ENCODE peak calls at places on chromosomes 2 and 18, in eight cellular contexts. M is cardiac fibroblast; A is stimulated activated effector memory CD8-positive, alpha-beta T cell treated with anti-CD3 and anti-CD28 coated beads, Interleukin-12 subunit alpha, Interleukin-12 subunit beta, amount 100 ng/mL, for 72 hours; L is aorta; D is ovary; Q is mesendoderm; I is stimulated activated CD8-positive, alpha-beta memory T cell treated with anti-CD3 and anti-CD28 coated beads, Interleukin-15, amount 100 ng/mL, for 4 hours; V is cardiac muscle cell. S is an unnamed sample.

GRCh38 chr2:62747876-62748275 is 42.4 kb downstream of the EHBP1 start:
- DNase-seq in M (no peak), A (no peak), L (no peak), D (no peak), Q (no peak), I (no peak), V (no peak), S (no peak)

GRCh38 chr2:179265082-179265575 is 497 bp upstream of the SESTD1 start:
- DNase-seq in M (peak), A (no peak), L (no peak), D (no peak), Q (no peak), I (no peak), V (no peak), S (no peak)

GRCh38 chr2:209523778-209524362 is 100.0 kb downstream of the MAP2 start:
- DNase-seq in M (no peak), A (no peak), L (no peak), D (no peak), Q (no peak), I (no peak), V (no peak), S (no peak)

GRCh38 chr18:70362258-70362657 is 73.4 kb downstream of the SOCS6 start:
- DNase-seq in M (no peak), A (no peak), L (no peak), D (no peak), Q (no peak), I (no peak), V (no peak), S (no peak)

GRCh38 chr2:70993689-70993986 is 1.0 kb downstream of the TEX261 start:
- DNase-seq in M (no peak), A (no peak), L (peak), D (no peak), Q (no peak), I (no peak), V (no peak), S (no peak)

GRCh38 chr2:101479328-101479727 is 4.4 kb upstream of the RFX8 start:
- DNase-seq in M (no peak), A (no peak), L (no peak), D (no peak), Q (peak), I (no peak), V (no peak), S (no peak)

GRCh38 chr18:73987247-73987980 is 160.2 kb downstream of the FBXO15 start:
- DNase-seq in M (no peak), A (peak), L (no peak), D (no peak), Q (no peak), I (no peak), V (no peak), S (no peak)

GRCh38 chr2:97951155-97951670 is 44.5 kb downstream of the TMEM131 start:
- DNase-seq in M (no peak), A (no peak), L (no peak), D (no peak), Q (no peak), I (no peak), V (no peak), S (no peak)

GRCh38 chr2:1736045-1736444 is 8.3 kb downstream of the PXDN start:
- DNase-seq in M (peak), A (no peak), L (no peak), D (no peak), Q (no peak), I (no peak), V (no peak), S (no peak)

GRCh38 chr18:56815926-56816325 is 164.8 kb downstream of the WDR7 start:
- DNase-seq in M (no peak), A (no peak), L (no peak), D (no peak), Q (no peak), I (no peak), V (no peak), S (no peak)

GRCh38 chr2:192215096-192215877 is 20.6 kb upstream of the TMEFF2 start:
- DNase-seq in M (no peak), A (no peak), L (no peak), D (no peak), Q (no peak), I (no peak), V (no peak), S (no peak)

GRCh38 chr2:219335373-219335786 is 2.8 kb upstream of the RESP18 start:
- DNase-seq in M (no peak), A (no peak), L (no peak), D (no peak), Q (peak), I (no peak), V (no peak), S (no peak)

GRCh38 chr2:224442092-224442999 is 40.4 kb upstream of the FAM124B start:
- DNase-seq in M (peak), A (no peak), L (no peak), D (no peak), Q (no peak), I (no peak), V (no peak), S (peak)

GRCh38 chr2:72781500-72781899 is 44.3 kb downstream of the EXOC6B start:
- DNase-seq in M (peak), A (no peak), L (no peak), D (no peak), Q (peak), I (no peak), V (no peak), S (no peak)

GRCh38 chr18:49960376-49960775 is 147.0 kb upstream of the ACAA2 start:
- DNase-seq in M (no peak), A (no peak), L (no peak), D (no peak), Q (no peak), I (no peak), V (no peak), S (no peak)

GRCh38 chr2:174247474-174248186 is 702 bp downstream of the OLA1 start:
- DNase-seq in M (no peak), A (no peak), L (no peak), D (no peak), Q (peak), I (no peak), V (no peak), S (peak)

S was measured in testis.